ENCODE peak calls at places on chromosome 22, in four cellular contexts. D is tibial artery, A is adipocyte, R is HCT116. E is an unnamed sample. For H3K4me1, the result is how much of the 10 kb centered on the place peaks cover.

GRCh38 chr22:19224985-19225384 is 46.4 kb upstream of the SLC25A1 start:
- DNase-seq in D (no peak), A (no peak), R (no peak), E (no peak)

GRCh38 chr22:20124083-20124787 is 7.2 kb upstream of the TRMT2A start:
- DNase-seq in D (no peak), A (no peak), R (no peak), E (no peak)

GRCh38 chr22:35352214-35353111 is 28.4 kb upstream of the HMOX1 start:
- DNase-seq in D (peak), A (no peak), R (no peak), E (peak)

GRCh38 chr22:24338701-24339451 is 68.2 kb downstream of the SPECC1L start:
- DNase-seq in D (no peak), A (peak), R (no peak), E (no peak)

GRCh38 chr22:35697142-35697541 is 20.5 kb upstream of the APOL5 start:
- DNase-seq in D (no peak), A (no peak), R (no peak), E (no peak)

GRCh38 chr22:21949948-21950347 is 2.7 kb downstream of the PPM1F start:
- DNase-seq in D (no peak), A (no peak), R (no peak), E (no peak)

GRCh38 chr22:35446365-35446764 is 46.4 kb downstream of the MCM5 start:
- DNase-seq in D (no peak), A (peak), R (no peak), E (no peak)

GRCh38 chr22:19472233-19472632 is 6.8 kb downstream of the UFD1 start:
- DNase-seq in D (no peak), A (no peak), R (no peak), E (no peak)

GRCh38 chr22:42287174-42287890 is 16.9 kb upstream of the TCF20 start:
- DNase-seq in D (no peak), A (no peak), R (no peak), E (no peak)

GRCh38 chr22:49959782-49960158 is 802 bp upstream of the PIM3 start:
- DNase-seq in D (no peak), A (no peak), R (no peak), E (no peak)
- H3K4me1 ChIP-seq in D (under half), A (half or more), R (under half), E (half or more)

GRCh38 chr22:49827307-49827852 is 293 bp downstream of the BRD1 start:
- DNase-seq in D (no peak), A (peak), R (no peak), E (no peak)

GRCh38 chr22:49828599-49828965 is 909 bp upstream of the BRD1 start:
- DNase-seq in D (no peak), A (no peak), R (no peak), E (no peak)

GRCh38 chr22:49829044-49829719 is 1.5 kb upstream of the BRD1 start:
- DNase-seq in D (no peak), A (no peak), R (no peak), E (no peak)

GRCh38 chr22:49826603-49827306 is 918 bp downstream of the BRD1 start:
- DNase-seq in D (peak), A (peak), R (no peak), E (no peak)

GRCh38 chr22:49827853-49828598 is at the start of gene BRD1:
- DNase-seq in D (no peak), A (peak), R (no peak), E (no peak)
- H3K4me3 ChIP-seq in D (peak), A (peak), R (peak), E (peak)

GRCh38 chr22:37148742-37149665 is 712 bp downstream of the IL2RB start:
- DNase-seq in D (no peak), A (no peak), R (no peak), E (no peak)
- H3K4me1 ChIP-seq in D (under half), A (under half), R (under half), E (under half)

DNA sequence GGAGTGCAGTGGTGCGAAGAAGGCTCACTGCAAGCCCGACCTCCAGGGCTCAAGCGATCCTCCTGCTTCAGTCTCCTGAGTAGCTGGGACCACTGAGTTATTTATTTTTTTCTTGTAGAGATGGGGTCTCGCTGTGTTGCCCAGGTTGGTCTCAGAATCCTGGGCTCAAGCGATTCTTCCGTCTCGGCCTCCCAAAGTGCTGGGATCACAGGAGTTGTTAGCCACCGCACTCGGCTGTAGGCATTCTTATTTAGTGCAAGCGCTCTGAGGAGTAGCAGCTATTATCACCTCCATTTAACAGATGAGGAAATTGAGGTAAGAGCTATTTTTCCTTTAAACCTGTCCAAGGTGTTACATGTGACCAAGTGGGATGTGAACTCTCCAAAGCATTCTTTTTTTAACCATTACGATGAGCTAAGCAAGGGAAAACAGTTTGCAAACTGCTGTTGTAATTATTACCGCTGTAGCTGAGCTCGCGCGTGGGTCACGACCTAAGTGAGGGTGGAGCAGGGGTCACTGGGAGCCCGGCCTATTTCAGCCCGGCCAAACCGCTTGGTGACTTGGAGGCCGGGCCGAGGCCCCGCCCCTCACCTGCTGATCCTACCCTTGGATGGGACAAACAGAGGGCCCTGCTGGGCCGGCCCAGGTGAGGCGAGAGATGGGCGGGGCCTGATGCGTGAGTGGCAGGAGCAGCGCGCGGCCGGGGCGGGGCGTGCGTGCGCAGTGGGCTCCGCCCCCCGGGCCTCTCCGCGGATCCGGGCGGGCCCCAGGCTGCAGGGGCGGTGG is 449 bp upstream of the KREMEN1 start:
- DNase-seq in D (peak), A (peak), R (peak), E (peak)
- H3K4me3 ChIP-seq in D (peak), A (peak), R (peak), E (peak)

GRCh38 chr22:46084376-46084775 is 66.0 kb upstream of the PPARA start:
- DNase-seq in D (peak), A (no peak), R (no peak), E (no peak)
- H3K4me1 ChIP-seq in D (under half), A (half or more), R (half or more), E (half or more)

GRCh38 chr22:39243443-39244072 is 1.2 kb downstream of the PDGFB start:
- DNase-seq in D (no peak), A (no peak), R (no peak), E (no peak)
- H3K4me3 ChIP-seq in D (peak), A (no peak), R (peak), E (peak)

E was measured in esophagus squamous epithelium.